ENCODE peak calls at places on chromosome 18, in ten cellular contexts. B is stimulated activated CD8-positive, alpha-beta memory T cell treated with anti-CD3 and anti-CD28 coated beads, Interleukin-15, amount 100 ng/mL, for 4 hours; E is NCI-H1105 treated with DMSO at 0.1 percent for 48 hours; L is H4; R is NCI-H1092; N is IMR-90; C is caudate nucleus; D is GDM1; V is HCT116; P is fibroblast of lung. M is an unnamed sample.

GRCh38 chr18:7414459-7414858 is 152.7 kb upstream of the PTPRM start:
- DNase-seq in R (no peak), V (no peak), N (no peak), P (no peak), E (no peak), B (no peak), D (no peak), C (no peak), L (peak), M (no peak)

GRCh38 chr18:48663931-48664847 is 125.4 kb downstream of the CTIF start:
- DNase-seq in E (peak), V (no peak), C (no peak), D (no peak), N (peak), L (no peak), B (no peak), R (peak), P (peak), M (peak)

GRCh38 chr18:23363865-23364570 is 89.1 kb upstream of the RIOK3 start:
- DNase-seq in D (no peak), B (no peak), P (no peak), N (no peak), V (no peak), L (no peak), C (no peak), E (no peak), R (no peak), M (no peak)

GRCh38 chr18:3773303-3773702 is 323.3 kb downstream of the TGIF1 start:
- DNase-seq in V (no peak), P (no peak), R (no peak), E (no peak), N (peak), C (no peak), D (no peak), B (no peak), L (no peak), M (no peak)

GRCh38 chr18:51361130-51361860 is 163.8 kb upstream of the MEX3C start:
- DNase-seq in V (no peak), L (peak), P (no peak), N (no peak), D (peak), R (no peak), E (no peak), B (no peak), C (no peak), M (no peak)

GRCh38 chr18:61286867-61287266 is 46.4 kb upstream of the CDH20 start:
- DNase-seq in V (no peak), P (no peak), B (no peak), D (no peak), C (no peak), E (no peak), R (no peak), L (no peak), N (no peak), M (no peak)

GRCh38 chr18:12921178-12921577 is 26.6 kb upstream of the SEH1L start:
- DNase-seq in N (no peak), P (no peak), C (no peak), B (peak), E (no peak), R (no peak), L (no peak), D (no peak), V (no peak), M (no peak)

GRCh38 chr18:23761941-23762340 is 72.7 kb downstream of the LAMA3 start:
- DNase-seq in N (no peak), L (peak), R (no peak), B (no peak), E (no peak), V (no peak), D (no peak), C (no peak), P (no peak), M (no peak)